ENCODE peak calls at places on chromosomes 11 and 22, in four cellular contexts. K, Y, J and M are unnamed samples.
A peak's percentile ranks its signal among the peaks of the same experiment; 100 is the strongest.

GRCh38 chr11:73760066-73760679 is 701 bp downstream of the RAB6A start:
- DNase-seq in K (peak; percentile 56), Y (no peak), J (peak; percentile 46), M (peak; percentile 33)

GRCh38 chr11:134956461-134957209 is 544.6 kb upstream of the B3GAT1 start:
- DNase-seq in K (no peak), Y (no peak), J (no peak), M (no peak)

GRCh38 chr11:790721-791564 is 1.1 kb upstream of the CEND1 start:
- DNase-seq in K (no peak), Y (no peak), J (peak; percentile 73), M (no peak)

GRCh38 chr11:20031155-20032001 is 128.9 kb downstream of the DBX1 start:
- DNase-seq in K (no peak), Y (peak; percentile 87), J (no peak), M (no peak)

GRCh38 chr22:36933629-36934028 is 20.2 kb downstream of the CSF2RB start:
- DNase-seq in K (no peak), Y (no peak), J (no peak), M (no peak)

GRCh38 chr11:119853581-119854360 is 124.8 kb upstream of the NECTIN1 start:
- DNase-seq in K (no peak), Y (no peak), J (no peak), M (no peak)

GRCh38 chr11:2542406-2542805 is 97.6 kb downstream of the KCNQ1 start:
- DNase-seq in K (no peak), Y (no peak), J (no peak), M (no peak)

GRCh38 chr11:44814881-44815592 is 88.3 kb downstream of the TSPAN18 start:
- DNase-seq in K (no peak), Y (no peak), J (no peak), M (no peak)

GRCh38 chr11:1484716-1485503 is 1.7 kb downstream of the MOB2 start:
- DNase-seq in K (no peak), Y (no peak), J (no peak), M (no peak)

GRCh38 chr11:17915500-17916143 is 97.2 kb downstream of the SERGEF start:
- DNase-seq in K (no peak), Y (no peak), J (no peak), M (no peak)

GRCh38 chr11:33545941-33546340 is 154.7 kb downstream of the C11orf91 start:
- DNase-seq in K (no peak), Y (no peak), J (no peak), M (no peak)
- TF ChIP-seq ELF4 in K (no peak), Y (no peak), J (no peak), M (no peak)

GRCh38 chr11:102309621-102310541 is 7.4 kb upstream of the BIRC3 start:
- DNase-seq in K (peak; percentile 37), Y (peak; percentile 18), J (peak; percentile 79), M (no peak)

GRCh38 chr11:102314784-102315183 is 2.5 kb upstream of the BIRC3 start:
- DNase-seq in K (no peak), Y (no peak), J (no peak), M (no peak)

GRCh38 chr11:102313225-102313940 is 3.9 kb upstream of the BIRC3 start:
- DNase-seq in K (no peak), Y (no peak), J (no peak), M (no peak)

GRCh38 chr11:102316505-102316904 is 779 bp upstream of the BIRC3 start:
- DNase-seq in K (no peak), Y (no peak), J (no peak), M (no peak)

GRCh38 chr11:102312656-102313055 is 4.6 kb upstream of the BIRC3 start:
- DNase-seq in K (no peak), Y (no peak), J (no peak), M (no peak)
- TF ChIP-seq ELF4 in K (no peak), Y (no peak), J (no peak), M (no peak)

GRCh38 chr22:39021552-39022250 is 774 bp downstream of the APOBEC3D start:
- DNase-seq in K (no peak), Y (no peak), J (no peak), M (no peak)
- TF ChIP-seq ELF4 in K (no peak), Y (no peak), J (no peak), M (no peak)

GRCh38 chr11:33227578-33228261 is 29.5 kb upstream of the HIPK3 start:
- DNase-seq in K (peak; percentile 13), Y (no peak), J (no peak), M (no peak)
- TF ChIP-seq ELF4 in K (no peak), Y (no peak), J (no peak), M (no peak)

DNA sequence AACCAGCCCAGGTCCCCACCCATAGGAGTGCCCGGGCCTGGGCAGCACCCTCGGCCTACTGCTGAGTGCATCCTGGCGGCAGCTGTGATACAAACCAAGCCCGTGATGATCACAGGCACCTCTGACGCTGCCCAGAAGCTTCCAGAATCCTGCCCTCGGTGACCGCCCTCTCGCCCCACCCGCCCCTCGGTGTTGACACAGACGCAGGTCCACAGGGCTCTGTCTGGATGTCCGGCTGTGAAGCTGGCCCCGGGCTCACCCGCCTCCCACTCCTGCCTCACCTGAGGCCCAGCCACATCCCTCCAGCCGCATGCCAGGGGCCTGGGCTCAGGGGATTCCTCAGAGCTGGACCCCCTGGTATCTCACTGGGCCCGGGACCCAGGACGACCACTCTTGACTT is 191.0 kb downstream of the BRD1 start:
- DNase-seq in K (no peak), Y (no peak), J (no peak), M (no peak)
- TF ChIP-seq ELF4 in K (no peak), Y (no peak), J (no peak), M (no peak)

GRCh38 chr11:95148938-95149337 is 59.3 kb downstream of the ENDOD1 start:
- DNase-seq in K (peak; percentile 68), Y (no peak), J (no peak), M (no peak)

GRCh38 chr11:95148421-95148820 is 58.8 kb downstream of the ENDOD1 start:
- DNase-seq in K (no peak), Y (no peak), J (no peak), M (no peak)

GRCh38 chr11:95145430-95146063 is 55.9 kb downstream of the ENDOD1 start:
- DNase-seq in K (no peak), Y (no peak), J (no peak), M (no peak)

GRCh38 chr11:95149659-95150294 is 60.1 kb downstream of the ENDOD1 start:
- DNase-seq in K (no peak), Y (peak; percentile 91), J (peak; percentile 42), M (no peak)

GRCh38 chr11:95147364-95147905 is 57.8 kb downstream of the ENDOD1 start:
- DNase-seq in K (peak; percentile 95), Y (peak; percentile 14), J (no peak), M (no peak)
- TF ChIP-seq ELF4 in K (no peak), Y (no peak), J (no peak), M (no peak)

GRCh38 chr11:72493426-72494108 is 59.2 kb upstream of the CLPB start:
- DNase-seq in K (peak; percentile 83), Y (no peak), J (no peak), M (no peak)
- TF ChIP-seq ELF4 in K (no peak), Y (no peak), J (no peak), M (no peak)

GRCh38 chr11:35523351-35523768 is 2.1 kb downstream of the PAMR1 start:
- DNase-seq in K (no peak), Y (no peak), J (no peak), M (no peak)
- TF ChIP-seq ELF4 in K (no peak), Y (no peak), J (no peak), M (no peak)

GRCh38 chr11:71325418-71326327 is 73.3 kb upstream of the SHANK2 start:
- DNase-seq in K (no peak), Y (no peak), J (no peak), M (no peak)
- TF ChIP-seq ELF4 in K (no peak), Y (no peak), J (no peak), M (no peak)